ENCODE peak calls at places on chromosomes 2 and 18, in ten cellular contexts. Z is hepatocyte; I is effector CD4-positive, alpha-beta T cell; Y is LHCN-M2; X is T-cell; P is bronchial epithelial cell; H is T-helper 17 cell; F is RWPE1; M is LoVo; G is HuH-7. L is an unnamed sample.

GRCh38 chr2:204282081-204282480 is 263.2 kb upstream of the PARD3B start:
- DNase-seq in X (no peak), F (no peak), Y (no peak), I (no peak), M (no peak), G (no peak), H (no peak), Z (no peak), P (no peak), L (no peak)

GRCh38 chr18:6571239-6571602 is 156.5 kb upstream of the L3MBTL4 start:
- DNase-seq in Z (no peak), G (no peak), P (no peak), H (no peak), I (no peak), M (no peak), F (no peak), X (no peak), Y (no peak), L (no peak)

GRCh38 chr2:135756692-135757091 is 15.0 kb downstream of the UBXN4 start:
- DNase-seq in Y (no peak), F (no peak), Z (no peak), X (no peak), H (no peak), M (no peak), I (no peak), G (no peak), P (no peak), L (no peak)

GRCh38 chr2:217274578-217274977 is 414.7 kb upstream of the TNP1 start:
- DNase-seq in Y (no peak), G (no peak), I (no peak), H (no peak), F (no peak), X (no peak), M (no peak), P (no peak), Z (no peak), L (no peak)

GRCh38 chr2:231162036-231162345 is 36.4 kb upstream of the ARMC9 start:
- DNase-seq in P (no peak), G (no peak), I (no peak), X (no peak), H (no peak), Z (peak; percentile 13), Y (peak; percentile 99), F (no peak), M (peak; percentile 19), L (peak; percentile 64)

GRCh38 chr2:221434155-221434554 is 137.9 kb downstream of the EPHA4 start:
- DNase-seq in M (no peak), Z (no peak), Y (no peak), F (no peak), G (no peak), H (no peak), P (no peak), I (no peak), X (no peak), L (no peak)

GRCh38 chr2:98803747-98804650 is 73.1 kb upstream of the MGAT4A start:
- DNase-seq in Y (no peak), I (no peak), M (no peak), H (no peak), Z (no peak), X (no peak), G (no peak), P (no peak), F (no peak), L (no peak)

GRCh38 chr2:150866431-150866830 is 379.0 kb upstream of the RND3 start:
- DNase-seq in Z (no peak), H (no peak), G (no peak), I (no peak), X (no peak), F (no peak), P (peak; percentile 23), M (no peak), Y (peak; percentile 67), L (no peak)

GRCh38 chr2:160367887-160368286 is 125.7 kb downstream of the RBMS1 start:
- DNase-seq in Z (peak; percentile 22), I (no peak), X (no peak), P (no peak), F (no peak), H (no peak), G (no peak), M (peak; percentile 38), Y (peak; percentile 99), L (peak; percentile 40)

GRCh38 chr18:25329783-25330182 is 22.2 kb downstream of the ZNF521 start:
- DNase-seq in X (no peak), P (no peak), Y (no peak), G (no peak), H (no peak), Z (no peak), F (no peak), M (no peak), I (no peak), L (no peak)

GRCh38 chr2:71940695-71941094 is 207.0 kb downstream of the CYP26B1 start:
- DNase-seq in G (no peak), F (no peak), M (no peak), I (no peak), P (no peak), Y (peak; percentile 22), Z (no peak), H (no peak), X (no peak), L (no peak)

GRCh38 chr2:17107131-17107530 is 411.1 kb downstream of the RAD51AP2 start:
- DNase-seq in H (no peak), I (no peak), F (no peak), P (no peak), Z (no peak), M (no peak), G (no peak), Y (no peak), X (no peak), L (no peak)

GRCh38 chr2:128735296-128735960 is 416.8 kb upstream of the HS6ST1 start:
- DNase-seq in X (no peak), P (no peak), Y (no peak), F (no peak), Z (no peak), M (no peak), I (no peak), G (no peak), H (no peak), L (no peak)

GRCh38 chr18:3066391-3067079 is 53.6 kb upstream of the LPIN2 start:
- DNase-seq in Y (peak; percentile 4), X (no peak), I (no peak), H (no peak), G (no peak), P (no peak), M (no peak), Z (no peak), F (no peak), L (no peak)

GRCh38 chr2:136359121-136359965 is 241.4 kb upstream of the CXCR4 start:
- DNase-seq in Z (no peak), I (no peak), H (no peak), G (no peak), X (no peak), M (no peak), F (no peak), Y (no peak), P (no peak), L (no peak)

GRCh38 chr2:143297182-143297581 is 168.0 kb downstream of the ARHGAP15 start:
- DNase-seq in M (no peak), Z (no peak), H (no peak), F (no peak), I (no peak), G (no peak), Y (no peak), P (no peak), X (no peak), L (no peak)

GRCh38 chr2:241315183-241315878 is at the start of gene HDLBP:
- DNase-seq in Y (peak; percentile 98), X (peak; percentile 100), F (peak; percentile 99), G (peak; percentile 96), Z (peak; percentile 100), H (peak; percentile 100), M (peak; percentile 99), P (peak; percentile 95), I (peak; percentile 100), L (peak; percentile 97)

GRCh38 chr2:86622409-86622877 is 1.2 kb downstream of the RNF103 start:
- DNase-seq in M (peak; percentile 2), X (peak; percentile 22), Y (peak; percentile 34), H (no peak), I (no peak), Z (peak; percentile 43), F (peak; percentile 14), P (peak; percentile 32), G (no peak), L (peak; percentile 40)

GRCh38 chr2:97745474-97746172 is 32.2 kb downstream of the ZAP70 start:
- DNase-seq in H (no peak), F (no peak), G (no peak), M (no peak), X (peak; percentile 41), Y (no peak), P (no peak), I (no peak), Z (no peak), L (no peak)

GRCh38 chr2:78718483-78718882 is 307.0 kb upstream of the REG3G start:
- DNase-seq in I (no peak), Y (no peak), M (no peak), G (no peak), Z (no peak), P (no peak), X (no peak), H (no peak), F (peak; percentile 5), L (no peak)

GRCh38 chr18:21129586-21130216 is 18.1 kb upstream of the ROCK1 start:
- DNase-seq in I (no peak), Y (no peak), G (no peak), X (no peak), P (no peak), F (no peak), M (no peak), H (no peak), Z (no peak), L (no peak)

GRCh38 chr18:32881009-32881408 is 108.2 kb upstream of the KLHL14 start:
- DNase-seq in I (no peak), H (no peak), G (no peak), Z (no peak), P (no peak), Y (no peak), X (no peak), M (no peak), F (no peak), L (no peak)

GRCh38 chr2:9554841-9555337 is 741 bp downstream of the ADAM17 start:
- DNase-seq in I (peak; percentile 5), P (peak; percentile 75), Y (peak; percentile 81), H (no peak), X (peak; percentile 3), F (no peak), Z (peak; percentile 83), G (no peak), M (peak; percentile 45), L (peak; percentile 58)

GRCh38 chr18:32879497-32879896 is 106.7 kb upstream of the KLHL14 start:
- DNase-seq in G (no peak), Y (no peak), X (no peak), I (no peak), M (no peak), P (no peak), Z (no peak), H (no peak), F (no peak), L (no peak)

GRCh38 chr2:237567276-237568029 is 1.1 kb downstream of the PRLH start:
- DNase-seq in Y (no peak), M (no peak), X (no peak), Z (no peak), G (no peak), I (no peak), H (no peak), F (no peak), P (no peak), L (no peak)

GRCh38 chr2:23241611-23242245 is 143.3 kb upstream of the KLHL29 start:
- DNase-seq in M (no peak), G (no peak), H (no peak), Z (no peak), P (no peak), F (no peak), Y (peak; percentile 31), X (no peak), I (no peak), L (no peak)

GRCh38 chr18:48371854-48372598 is 37.2 kb downstream of the ZBTB7C start:
- DNase-seq in I (no peak), M (no peak), Z (no peak), F (no peak), H (no peak), Y (no peak), P (no peak), G (no peak), X (no peak), L (no peak)

L was measured in PC-3.